ENCODE peak calls at places on chromosome 13, in seven cellular contexts. V is IMR-90, A is H1, T is mesenchymal stem cell, F is neuronal stem cell, S is trophoblast cell, J is mesendoderm. H is an unnamed sample.
A peak's percentile ranks its signal among the peaks of the same experiment; 100 is the strongest.

GRCh38 chr13:75636339-75637095 is 387 bp downstream of the LMO7 start:
- DNase-seq in V (peak; percentile 46), A (no peak), T (peak; percentile 61), F (peak; percentile 32), S (peak; percentile 54), J (peak; percentile 76), H (peak; percentile 69)

GRCh38 chr13:24096659-24097058 is 63.9 kb upstream of the SPATA13 start:
- DNase-seq in V (no peak), A (no peak), T (no peak), F (no peak), S (no peak), J (no peak), H (no peak)

GRCh38 chr13:31913459-31913858 is 118.1 kb upstream of the FRY start:
- DNase-seq in V (no peak), A (no peak), T (peak; percentile 39), F (no peak), S (no peak), J (no peak), H (no peak)

GRCh38 chr13:112450567-112451240 is 74.5 kb downstream of the SPACA7 start:
- DNase-seq in V (no peak), A (no peak), T (no peak), F (no peak), S (no peak), J (no peak), H (no peak)

GRCh38 chr13:92991687-92992086 is 234.9 kb upstream of the GPC6 start:
- DNase-seq in V (peak; percentile 11), A (no peak), T (no peak), F (no peak), S (no peak), J (no peak), H (no peak)

GRCh38 chr13:32164622-32165268 is 133.2 kb downstream of the FRY start:
- DNase-seq in V (peak; percentile 66), A (peak; percentile 10), T (peak; percentile 76), F (peak; percentile 33), S (peak; percentile 40), J (peak; percentile 91), H (peak; percentile 71)

GRCh38 chr13:48160879-48161278 is 66.0 kb upstream of the MED4 start:
- DNase-seq in V (no peak), A (no peak), T (peak; percentile 23), F (no peak), S (peak; percentile 15), J (no peak), H (no peak)

GRCh38 chr13:108609353-108609752 is 20.1 kb upstream of the MYO16 start:
- DNase-seq in V (peak; percentile 49), A (no peak), T (peak; percentile 45), F (no peak), S (no peak), J (peak; percentile 66), H (no peak)

GRCh38 chr13:32443111-32443510 is 15.2 kb upstream of the N4BP2L1 start:
- DNase-seq in V (peak; percentile 23), A (no peak), T (peak; percentile 33), F (no peak), S (no peak), J (peak; percentile 18), H (no peak)

GRCh38 chr13:45300190-45300985 is 40.6 kb downstream of the TPT1 start:
- DNase-seq in V (no peak), A (no peak), T (no peak), F (no peak), S (no peak), J (peak; percentile 22), H (no peak)

GRCh38 chr13:97225533-97225932 is 3.4 kb downstream of the MBNL2 start:
- DNase-seq in V (no peak), A (no peak), T (no peak), F (no peak), S (no peak), J (no peak), H (no peak)

GRCh38 chr13:113666951-113667701 is at the start of gene GRK1:
- DNase-seq in V (no peak), A (no peak), T (no peak), F (no peak), S (no peak), J (peak; percentile 47), H (no peak)

GRCh38 chr13:71864094-71864980 is 2.7 kb downstream of the DACH1 start:
- DNase-seq in V (no peak), A (no peak), T (peak; percentile 84), F (no peak), S (no peak), J (peak; percentile 40), H (peak; percentile 55)

GRCh38 chr13:62113145-62113544 is 697.5 kb upstream of the PCDH20 start:
- DNase-seq in V (no peak), A (no peak), T (peak; percentile 45), F (no peak), S (no peak), J (peak; percentile 63), H (no peak)

GRCh38 chr13:53321301-53321700 is 292.7 kb downstream of the OLFM4 start:
- DNase-seq in V (no peak), A (no peak), T (no peak), F (no peak), S (no peak), J (no peak), H (no peak)
- H3K9ac ChIP-seq in V (no peak overlapping the region), A (no peak overlapping the region), T (no peak overlapping the region), F (no peak overlapping the region), S (no peak overlapping the region), J (no peak overlapping the region), H (no peak overlapping the region)

DNA sequence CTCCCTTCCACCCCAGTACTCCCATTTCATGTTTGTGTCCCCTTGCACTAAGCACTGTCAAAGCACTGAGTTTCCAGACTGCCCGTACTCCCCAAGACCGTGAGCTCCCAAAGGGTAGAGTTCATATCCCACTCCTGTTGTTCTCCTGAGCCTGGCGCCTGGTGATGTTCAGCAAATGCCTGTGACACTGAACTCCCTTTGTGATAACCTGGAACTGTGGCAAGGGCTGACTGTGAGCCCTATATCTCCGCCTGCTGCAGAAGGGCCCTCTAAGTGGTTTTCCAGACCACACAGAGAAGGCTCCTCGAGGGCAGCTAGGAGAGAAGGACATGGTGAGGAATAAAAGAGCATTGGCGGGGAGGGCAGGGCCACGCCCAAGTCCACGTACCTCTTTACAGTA is 67.5 kb downstream of the ATP7B start:
- DNase-seq in V (no peak), A (no peak), T (no peak), F (no peak), S (no peak), J (no peak), H (no peak)
- H3K79me1 ChIP-seq in V (no peaks in the 10 kb centered on the region), A (no peaks in the 10 kb centered on the region), T (no peaks in the 10 kb centered on the region), F (no peaks in the 10 kb centered on the region), S (no peaks in the 10 kb centered on the region), J (no peaks in the 10 kb centered on the region), H (no peaks in the 10 kb centered on the region)

GRCh38 chr13:98856983-98857382 is 104.5 kb upstream of the SLC15A1 start:
- DNase-seq in V (no peak), A (no peak), T (no peak), F (no peak), S (no peak), J (no peak), H (no peak)
- H3K9ac ChIP-seq in V (no peak overlapping the region), A (no peak overlapping the region), T (no peak overlapping the region), F (peak overlapping the region; percentile 50), S (no peak overlapping the region), J (no peak overlapping the region), H (no peak overlapping the region)

GRCh38 chr13:21047591-21048282 is 13.6 kb downstream of the LATS2 start:
- DNase-seq in V (no peak), A (no peak), T (no peak), F (no peak), S (no peak), J (no peak), H (no peak)
- H3K79me1 ChIP-seq in V (peaks cover 78% of the 10 kb centered on the region), A (peaks cover 15% of the 10 kb centered on the region), T (no peaks in the 10 kb centered on the region), F (peaks cover 8% of the 10 kb centered on the region), S (no peaks in the 10 kb centered on the region), J (peaks cover 34% of the 10 kb centered on the region), H (peaks cover 7% of the 10 kb centered on the region)

GRCh38 chr13:40673414-40673813 is 7.0 kb upstream of the FOXO1 start:
- DNase-seq in V (no peak), A (no peak), T (no peak), F (no peak), S (no peak), J (no peak), H (no peak)
- H3K9ac ChIP-seq in V (no peak overlapping the region), A (no peak overlapping the region), T (no peak overlapping the region), F (no peak overlapping the region), S (no peak overlapping the region), J (no peak overlapping the region), H (no peak overlapping the region)

DNA sequence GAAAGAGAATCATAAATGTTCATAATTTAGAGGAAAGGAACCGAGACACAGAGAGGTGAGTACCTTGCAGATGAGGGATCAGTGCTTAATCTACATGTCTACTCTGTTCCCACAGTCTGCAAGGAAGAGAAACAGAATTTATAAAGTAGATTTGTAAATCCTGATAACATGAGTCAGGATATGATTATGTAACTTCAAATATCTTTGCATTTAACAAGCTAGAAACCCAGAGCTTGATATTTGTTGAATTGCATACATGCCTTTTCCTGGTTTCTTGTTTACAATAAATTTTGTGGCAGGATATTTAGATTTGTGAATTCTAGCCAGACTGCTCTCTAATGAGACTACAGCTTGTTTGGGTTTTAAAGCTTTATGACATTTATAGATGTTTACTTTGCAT is 219.2 kb downstream of the ENOX1 start:
- DNase-seq in V (peak; percentile 64), A (no peak), T (peak; percentile 50), F (no peak), S (no peak), J (no peak), H (no peak)
- H3K79me1 ChIP-seq in V (no peaks in the 10 kb centered on the region), A (no peaks in the 10 kb centered on the region), T (no peaks in the 10 kb centered on the region), F (no peaks in the 10 kb centered on the region), S (no peaks in the 10 kb centered on the region), J (no peaks in the 10 kb centered on the region), H (no peaks in the 10 kb centered on the region)